ENCODE peak calls at places on chromosomes 7 and 10, in eight cellular contexts. Z is astrocyte of the spinal cord; C is GM19239; A is AG09319; S is choroid plexus epithelial cell; I is endothelial cell; D is NCI-H2081; F is activated CD4-positive, alpha-beta T cell treated with anti-CD3 and anti-CD28 coated beads, Interleukin-2, amount 50 U/mL, for 24 hours. H is an unnamed sample.

GRCh38 chr7:126166645-126167044 is 1086.1 kb downstream of the GRM8 start:
- DNase-seq in Z (no peak), C (no peak), A (no peak), S (no peak), I (no peak), D (no peak), F (no peak), H (no peak)

GRCh38 chr10:3213758-3214545 is 41.4 kb upstream of the PITRM1 start:
- DNase-seq in Z (no peak), C (no peak), A (no peak), S (no peak), I (no peak), D (no peak), F (no peak), H (no peak)

GRCh38 chr10:6722616-6723004 is 142.5 kb upstream of the PRKCQ start:
- DNase-seq in Z (no peak), C (no peak), A (no peak), S (peak), I (no peak), D (no peak), F (no peak), H (peak)

GRCh38 chr10:26870766-26871165 is 10.0 kb upstream of the ABI1 start:
- DNase-seq in Z (no peak), C (no peak), A (no peak), S (no peak), I (no peak), D (no peak), F (no peak), H (no peak)

GRCh38 chr7:46908770-46909169 is 673.1 kb downstream of the TNS3 start:
- DNase-seq in Z (peak), C (no peak), A (peak), S (peak), I (no peak), D (no peak), F (no peak), H (peak)

GRCh38 chr7:150901160-150902035 is 49.1 kb downstream of the AOC1 start:
- DNase-seq in Z (no peak), C (no peak), A (no peak), S (peak), I (no peak), D (peak), F (no peak), H (no peak)

GRCh38 chr10:17026686-17027485 is 102.7 kb downstream of the CUBN start:
- DNase-seq in Z (peak), C (no peak), A (no peak), S (peak), I (no peak), D (no peak), F (peak), H (peak)

GRCh38 chr10:82796510-82796909 is 921.5 kb downstream of the NRG3 start:
- DNase-seq in Z (peak), C (no peak), A (no peak), S (peak), I (no peak), D (no peak), F (no peak), H (peak)

GRCh38 chr7:111803015-111803758 is 240.9 kb upstream of the IMMP2L start:
- DNase-seq in Z (peak), C (no peak), A (no peak), S (peak), I (no peak), D (no peak), F (no peak), H (peak)

GRCh38 chr10:46526682-46527038 is 29.8 kb downstream of the GPRIN2 start:
- DNase-seq in Z (no peak), C (no peak), A (no peak), S (peak), I (no peak), D (no peak), F (no peak), H (peak)

GRCh38 chr7:13111230-13111629 is 423.8 kb downstream of the ARL4A start:
- DNase-seq in Z (no peak), C (no peak), A (no peak), S (no peak), I (no peak), D (no peak), F (no peak), H (no peak)

GRCh38 chr7:103065666-103066065 is 8.9 kb downstream of the FBXL13 start:
- DNase-seq in Z (peak), C (no peak), A (no peak), S (peak), I (peak), D (peak), F (no peak), H (peak)

GRCh38 chr7:157228864-157229422 is 90.2 kb downstream of the UBE3C start:
- DNase-seq in Z (no peak), C (no peak), A (no peak), S (peak), I (peak), D (peak), F (no peak), H (peak)

GRCh38 chr7:73983437-73984164 is 44.4 kb upstream of the ELN start:
- DNase-seq in Z (no peak), C (no peak), A (no peak), S (no peak), I (no peak), D (no peak), F (no peak), H (no peak)

GRCh38 chr7:143003393-143004051 is 23.4 kb downstream of the OR9A2 start:
- DNase-seq in Z (peak), C (peak), A (no peak), S (peak), I (no peak), D (peak), F (no peak), H (peak)

GRCh38 chr10:106772957-106773356 is 391.5 kb downstream of the SORCS1 start:
- DNase-seq in Z (no peak), C (no peak), A (no peak), S (no peak), I (no peak), D (no peak), F (no peak), H (no peak)

GRCh38 chr10:43204943-43205671 is 61.8 kb downstream of the RASGEF1A start:
- DNase-seq in Z (peak), C (peak), A (peak), S (peak), I (peak), D (peak), F (peak), H (peak)

GRCh38 chr7:40937879-40938278 is 765.0 kb downstream of the INHBA start:
- DNase-seq in Z (no peak), C (no peak), A (no peak), S (no peak), I (no peak), D (no peak), F (no peak), H (no peak)

GRCh38 chr7:104106106-104106505 is 101.7 kb downstream of the ORC5 start:
- DNase-seq in Z (peak), C (no peak), A (no peak), S (peak), I (no peak), D (no peak), F (no peak), H (peak)

GRCh38 chr10:119370046-119370770 is 162.8 kb downstream of the GRK5 start:
- DNase-seq in Z (peak), C (no peak), A (peak), S (peak), I (peak), D (no peak), F (no peak), H (peak)

GRCh38 chr7:149855368-149856305 is 17.5 kb downstream of the ZNF862 start:
- DNase-seq in Z (peak), C (no peak), A (no peak), S (peak), I (no peak), D (peak), F (no peak), H (peak)

GRCh38 chr7:2193120-2193519 is 39.6 kb downstream of the MAD1L1 start:
- DNase-seq in Z (no peak), C (no peak), A (no peak), S (no peak), I (no peak), D (peak), F (no peak), H (no peak)

GRCh38 chr10:121426307-121426706 is 171.9 kb downstream of the FGFR2 start:
- DNase-seq in Z (no peak), C (no peak), A (no peak), S (no peak), I (no peak), D (no peak), F (no peak), H (no peak)

GRCh38 chr10:43461950-43462349 is 25.0 kb downstream of the ZNF487 start:
- DNase-seq in Z (peak), C (peak), A (peak), S (peak), I (peak), D (peak), F (no peak), H (peak)

H was measured in cardiac fibroblast.